ENCODE peak calls at places on chromosomes 6 and 20, in nine cellular contexts. M is GM23248, Z is GM23338, Y is PC-3, O is hepatocyte, I is HCT116, B is MM.1S, W is PC-9, H is SK-N-SH. J is an unnamed sample. For H3K9me2 and H3K79me2, the result is how much of the 10 kb centered on the place peaks cover.

GRCh38 chr6:4778086-4778485 is 1.9 kb downstream of the CDYL start:
- DNase-seq in H (no peak), I (no peak), O (no peak), W (no peak), M (peak), B (no peak), Z (no peak), Y (peak), J (peak)

GRCh38 chr6:34459899-34460593 is 5.8 kb upstream of the PACSIN1 start:
- DNase-seq in H (peak), Z (peak), O (peak), M (peak), Y (peak), B (peak), W (no peak), I (peak), J (peak)

GRCh38 chr20:47054945-47055344 is 160.3 kb downstream of the EYA2 start:
- DNase-seq in H (no peak), Y (no peak), O (no peak), I (peak), Z (no peak), M (no peak), W (no peak), B (no peak), J (peak)

GRCh38 chr6:128139519-128139918 is 238.7 kb upstream of the THEMIS start:
- DNase-seq in Y (peak), I (no peak), M (peak), W (no peak), B (no peak), O (peak), H (no peak), Z (no peak), J (no peak)

GRCh38 chr6:141158740-141159139 is 974.0 kb upstream of the GJE1 start:
- DNase-seq in I (no peak), H (no peak), Z (no peak), M (no peak), O (no peak), B (peak), Y (no peak), W (no peak), J (no peak)

GRCh38 chr6:25934735-25935313 is 4.3 kb upstream of the SLC17A2 start:
- DNase-seq in H (no peak), Z (no peak), B (no peak), Y (peak), W (peak), I (no peak), M (peak), O (no peak), J (no peak)

GRCh38 chr6:116200619-116201249 is 53.1 kb downstream of the TSPYL4 start:
- DNase-seq in Y (no peak), Z (no peak), H (no peak), O (no peak), M (no peak), I (no peak), B (no peak), W (no peak), J (no peak)

GRCh38 chr6:90044833-90045337 is 150.6 kb downstream of the GJA10 start:
- DNase-seq in B (no peak), H (no peak), Y (peak), Z (no peak), W (no peak), I (no peak), O (no peak), M (peak), J (no peak)

GRCh38 chr6:150229775-150230561 is 87.1 kb downstream of the PPP1R14C start:
- DNase-seq in H (no peak), B (no peak), I (no peak), W (no peak), M (peak), Y (peak), O (no peak), Z (no peak), J (no peak)

GRCh38 chr6:3751730-3752537 is 421 bp upstream of the PXDC1 start:
- DNase-seq in H (peak), M (peak), Y (peak), W (peak), O (peak), B (peak), I (peak), Z (peak), J (no peak)

GRCh38 chr6:3751019-3751729 is at the start of gene PXDC1:
- DNase-seq in Y (peak), W (no peak), I (no peak), M (peak), O (peak), Z (peak), H (no peak), B (no peak), J (no peak)

GRCh38 chr6:3753228-3753795 is 1.8 kb upstream of the PXDC1 start:
- DNase-seq in W (no peak), Y (no peak), M (no peak), O (no peak), H (no peak), I (no peak), B (no peak), Z (no peak), J (no peak)

GRCh38 chr6:3750324-3751018 is 1.0 kb downstream of the PXDC1 start:
- DNase-seq in H (peak), B (no peak), Z (peak), O (peak), M (peak), I (no peak), W (peak), Y (peak), J (no peak)

GRCh38 chr6:3752538-3753227 is 1.2 kb upstream of the PXDC1 start:
- DNase-seq in H (peak), O (no peak), W (no peak), Y (no peak), I (no peak), B (no peak), M (no peak), Z (peak), J (no peak)
- H3K4me3 ChIP-seq in H (peak), O (peak), W (peak), Y (peak), I (peak), B (no peak), M (peak), Z (peak), J (no peak)

GRCh38 chr20:40333591-40333990 is 355.4 kb downstream of the MAFB start:
- DNase-seq in Z (no peak), O (no peak), H (no peak), W (no peak), B (no peak), I (no peak), M (no peak), Y (no peak), J (no peak)
- H3K9me2 ChIP-seq in Z (under half), O (under half), H (under half), W (under half), B (under half), I (under half), M (under half), Y (under half), J (under half)

DNA sequence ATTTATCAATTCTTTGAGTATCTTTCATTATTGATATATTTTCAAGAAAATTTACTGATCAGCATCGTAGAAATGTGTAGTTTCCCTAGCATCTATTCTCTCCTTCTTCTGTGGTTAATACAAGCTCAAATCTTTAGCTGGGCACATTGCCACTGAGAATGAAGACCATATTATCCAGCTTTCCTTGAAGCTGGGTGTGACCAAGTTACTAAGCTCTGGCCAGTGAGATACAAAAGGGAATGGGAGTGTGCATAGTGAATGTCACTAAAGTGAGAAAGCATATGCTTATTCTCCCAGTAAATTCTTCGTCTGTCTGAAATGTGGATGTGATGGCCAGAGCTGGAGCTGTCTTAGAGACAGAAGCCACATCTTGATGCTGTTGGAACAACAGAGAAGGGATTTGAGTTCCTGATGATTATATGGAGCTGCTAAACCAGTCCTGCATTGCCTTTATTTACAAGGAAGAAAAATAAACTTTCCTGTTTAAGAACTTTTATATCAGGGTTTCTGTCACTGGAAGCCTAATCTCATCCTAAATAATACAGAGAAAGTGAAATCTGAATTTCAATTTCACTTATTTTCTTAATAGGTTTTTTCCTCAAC is 60.1 kb downstream of the SESN1 start:
- DNase-seq in Y (no peak), M (peak), I (no peak), H (no peak), Z (no peak), W (no peak), B (no peak), O (no peak), J (no peak)
- H3K79me2 ChIP-seq in Y (under half), M (under half), I (under half), H (under half), Z (under half), W (under half), B (half or more), O (under half), J (under half)

GRCh38 chr6:15801912-15802311 is 139.1 kb upstream of the DTNBP1 start:
- DNase-seq in W (no peak), O (no peak), Y (no peak), Z (no peak), I (no peak), M (no peak), B (no peak), H (no peak), J (no peak)

GRCh38 chr6:15798856-15799255 is 136.0 kb upstream of the DTNBP1 start:
- DNase-seq in H (no peak), W (no peak), Y (no peak), M (no peak), I (no peak), O (no peak), B (no peak), Z (no peak), J (no peak)

GRCh38 chr6:15800821-15801617 is 138.2 kb upstream of the DTNBP1 start:
- DNase-seq in W (no peak), B (no peak), M (peak), Z (no peak), I (no peak), Y (peak), O (no peak), H (no peak), J (no peak)

DNA sequence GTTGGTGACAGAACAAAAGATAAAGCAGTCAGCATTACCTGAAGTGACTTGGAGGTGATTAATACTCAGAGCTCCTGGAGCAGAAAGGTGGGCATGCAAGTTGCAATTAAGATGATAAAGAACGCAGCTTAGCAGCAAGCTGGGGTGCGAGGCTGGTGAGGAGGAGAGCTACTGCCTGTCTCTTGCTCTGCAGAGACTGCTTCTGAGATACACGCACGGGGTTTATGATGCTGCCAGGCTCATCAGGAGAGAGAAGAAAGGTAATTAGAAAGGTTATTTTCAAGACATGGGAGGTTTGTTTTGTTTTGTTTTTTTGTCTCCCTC is 141.6 kb upstream of the DTNBP1 start:
- DNase-seq in Z (no peak), W (no peak), B (no peak), I (no peak), M (no peak), Y (no peak), H (no peak), O (no peak), J (no peak)
- H3K4me3 ChIP-seq in Z (no peak), W (no peak), B (no peak), I (no peak), M (no peak), Y (no peak), H (no peak), O (no peak), J (no peak)

J was measured in OCI-LY7.